ENCODE peak calls at places on chromosomes 16 and 17, in seven cellular contexts. Y is Right ventricle myocardium superior; G is NCI-H1092; W is T-helper 9 cell; K is adrenal gland; N is activated naive CD4-positive, alpha-beta T cell treated with Interleukin-2 at 50 U/mL for 16 hours; F is stimulated activated CD8-positive, alpha-beta memory T cell treated with anti-CD3 and anti-CD28 coated beads, Interleukin-4, amount 100 ng/mL, for 1 hour. O is an unnamed sample.
A peak's percentile ranks its signal among the peaks of the same experiment; 100 is the strongest.

GRCh38 chr16:12245923-12246290 is 269.4 kb downstream of the SNX29 start:
- DNase-seq in K (no peak), W (no peak), G (no peak), Y (no peak), N (no peak), F (no peak), O (no peak)

GRCh38 chr17:49694847-49695697 is 12.7 kb downstream of the SLC35B1 start:
- DNase-seq in Y (peak; percentile 74), W (peak; percentile 73), F (no peak), G (no peak), N (peak; percentile 78), K (peak; percentile 81), O (peak; percentile 51)

GRCh38 chr16:11475896-11476630 is 110.7 kb downstream of the LITAF start:
- DNase-seq in N (no peak), K (no peak), Y (no peak), F (no peak), W (no peak), G (no peak), O (no peak)

GRCh38 chr16:67179421-67180080 is 4.2 kb downstream of the MATCAP1 start:
- DNase-seq in W (no peak), G (no peak), Y (no peak), F (no peak), K (no peak), N (no peak), O (no peak)

GRCh38 chr17:43778337-43779144 is at the start of gene DUSP3:
- DNase-seq in F (peak; percentile 39), Y (peak; percentile 97), N (peak; percentile 77), K (peak; percentile 99), G (peak; percentile 58), W (peak; percentile 65), O (peak; percentile 71)

GRCh38 chr16:9199751-9200150 is 108.3 kb downstream of the HAPSTR1 start:
- DNase-seq in K (no peak), N (no peak), W (no peak), F (no peak), Y (no peak), G (no peak), O (no peak)

GRCh38 chr17:44854201-44854600 is 6.5 kb downstream of the HIGD1B start:
- DNase-seq in Y (no peak), K (no peak), W (no peak), N (no peak), F (no peak), G (no peak), O (no peak)

GRCh38 chr17:75065562-75066151 is 18.6 kb downstream of the KCTD2 start:
- DNase-seq in K (no peak), N (peak; percentile 16), G (no peak), W (no peak), Y (no peak), F (no peak), O (no peak)

GRCh38 chr16:82011199-82011641 is at the start of gene SDR42E1:
- DNase-seq in W (peak; percentile 29), K (no peak), N (peak; percentile 35), G (peak; percentile 22), Y (no peak), F (peak; percentile 35), O (peak; percentile 87)

GRCh38 chr16:53545433-53545832 is 42.4 kb upstream of the AKTIP start:
- DNase-seq in Y (no peak), G (no peak), F (peak; percentile 9), W (peak; percentile 26), K (no peak), N (peak; percentile 22), O (no peak)

GRCh38 chr17:40560592-40561293 is 4.5 kb downstream of the CCR7 start:
- DNase-seq in K (peak; percentile 51), F (peak; percentile 55), N (peak; percentile 84), G (no peak), W (peak; percentile 56), Y (no peak), O (no peak)

GRCh38 chr17:3912827-3913226 is 3.4 kb downstream of the P2RX1 start:
- DNase-seq in W (no peak), F (no peak), K (no peak), G (no peak), N (no peak), Y (no peak), O (no peak)

GRCh38 chr16:89723279-89724250 is 2.2 kb downstream of the ZNF276 start:
- DNase-seq in Y (peak; percentile 77), K (peak; percentile 87), G (no peak), F (peak; percentile 70), W (peak; percentile 74), N (peak; percentile 76), O (no peak)